ENCODE peak calls at places on chromosomes 2 and 18, in four cellular contexts. H is CD8-positive, alpha-beta T cell; Q is cardiac muscle cell; M is right atrium auricular region. I is an unnamed sample.

GRCh38 chr2:191158179-191158578 is 7.4 kb upstream of the STAT4 start:
- DNase-seq in M (no peak), H (no peak), Q (no peak), I (no peak)

GRCh38 chr2:20454036-20454981 is 7.4 kb downstream of the RHOB start:
- DNase-seq in H (no peak), Q (no peak), M (peak), I (no peak)

GRCh38 chr2:152694161-152694661 is 23.1 kb downstream of the PRPF40A start:
- DNase-seq in M (no peak), Q (no peak), H (no peak), I (no peak)

GRCh38 chr2:62248226-62248625 is 52.3 kb downstream of the B3GNT2 start:
- DNase-seq in M (peak), Q (no peak), H (no peak), I (no peak)

GRCh38 chr2:59584958-59585357 is 968.5 kb downstream of the BCL11A start:
- DNase-seq in H (no peak), M (no peak), Q (peak), I (peak)

GRCh38 chr18:74446178-74446577 is 10.9 kb downstream of the DIPK1C start:
- DNase-seq in M (no peak), Q (no peak), H (no peak), I (no peak)

GRCh38 chr2:393711-394696 is 106.1 kb upstream of the ALKAL2 start:
- DNase-seq in H (peak), Q (no peak), M (no peak), I (no peak)

GRCh38 chr2:43222472-43223146 is 3.8 kb downstream of the ZFP36L2 start:
- DNase-seq in Q (no peak), M (no peak), H (no peak), I (no peak)

GRCh38 chr18:7090771-7091170 is 26.8 kb downstream of the LAMA1 start:
- DNase-seq in Q (no peak), H (no peak), M (no peak), I (no peak)

GRCh38 chr2:120910956-120911951 is 175.6 kb downstream of the GLI2 start:
- DNase-seq in H (no peak), M (no peak), Q (no peak), I (no peak)

GRCh38 chr18:39796413-39796812 is 2158.6 kb upstream of the PIK3C3 start:
- DNase-seq in Q (no peak), H (no peak), M (no peak), I (no peak)

GRCh38 chr18:48530399-48531081 is 8.3 kb upstream of the CTIF start:
- DNase-seq in M (no peak), H (no peak), Q (no peak), I (no peak)

GRCh38 chr18:13019301-13019700 is 28.1 kb downstream of the CEP192 start:
- DNase-seq in H (no peak), M (no peak), Q (no peak), I (no peak)

GRCh38 chr2:96085541-96086355 is 30.6 kb downstream of the ADRA2B start:
- DNase-seq in Q (no peak), M (peak), H (no peak), I (no peak)

GRCh38 chr18:56541790-56542189 is 96.6 kb downstream of the TXNL1 start:
- DNase-seq in H (no peak), Q (peak), M (no peak), I (no peak)

GRCh38 chr2:128765822-128766221 is 447.2 kb upstream of the HS6ST1 start:
- DNase-seq in M (peak), H (no peak), Q (no peak), I (no peak)

GRCh38 chr18:8556424-8556823 is 52.8 kb upstream of the RAB12 start:
- DNase-seq in H (no peak), Q (no peak), M (no peak), I (no peak)

DNA sequence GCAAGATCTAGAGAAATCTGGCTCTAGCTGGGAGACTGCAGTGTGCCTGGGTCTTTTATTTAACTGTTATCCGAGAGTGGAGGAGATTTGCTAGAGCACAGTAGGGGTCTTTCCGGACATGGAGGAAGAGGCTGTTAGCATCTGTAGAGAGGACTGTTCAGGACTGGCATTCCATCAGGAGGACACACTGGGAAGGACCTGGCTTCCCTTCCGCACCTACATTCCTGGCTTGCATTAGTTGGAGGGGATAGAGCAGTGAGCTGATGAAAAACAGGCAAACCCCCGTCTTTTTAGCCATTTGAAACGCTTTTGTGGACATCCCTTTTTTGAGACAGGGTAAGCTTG is 874 bp upstream of the PIEZO2 start:
- DNase-seq in Q (no peak), H (no peak), M (no peak), I (no peak)
- H3K4me3 ChIP-seq in Q (no peak), H (no peak), M (no peak), I (no peak)

GRCh38 chr2:71071681-71072398 is 3.4 kb downstream of the NAGK start:
- DNase-seq in H (peak), M (no peak), Q (no peak), I (no peak)
- H3K4me3 ChIP-seq in H (peak), M (no peak), Q (no peak), I (no peak)

GRCh38 chr18:43129946-43130523 is 14.6 kb upstream of the RIT2 start:
- DNase-seq in Q (no peak), H (no peak), M (no peak), I (peak)
- H3K4me3 ChIP-seq in Q (no peak), H (no peak), M (peak), I (peak)

GRCh38 chr18:11096411-11096810 is 53.0 kb downstream of the PIEZO2 start:
- DNase-seq in M (no peak), Q (no peak), H (no peak), I (no peak)
- H3K4me3 ChIP-seq in M (no peak), Q (no peak), H (no peak), I (no peak)

GRCh38 chr18:43663159-43663558 is 385.9 kb upstream of the SYT4 start:
- DNase-seq in M (no peak), Q (no peak), H (no peak), I (no peak)
- H3K4me3 ChIP-seq in M (no peak), Q (no peak), H (no peak), I (no peak)

I was measured in HAP-1.